ENCODE peak calls at places on chromosome 18, in nine cellular contexts. One of them, this sample, is unnamed.

GRCh38 chr18:62399781-62400308 is 74.7 kb downstream of the TNFRSF11A start:
- DNase-seq in A549: peak; percentile 53
- DNase-seq in lung: no peak
- DNase-seq in body of pancreas: no peak
- DNase-seq in left lung: no peak
- DNase-seq in PC-9: peak; percentile 24
- DNase-seq in CD4-positive, alpha-beta T cell: no peak
- DNase-seq in SK-N-SH: peak; percentile 39
- DNase-seq in MM.1S: no peak
- DNase-seq in this sample: no peak

GRCh38 chr18:5868218-5868904 is 27.0 kb downstream of the TMEM200C start:
- DNase-seq in lung: peak; percentile 76
- DNase-seq in SK-N-SH: peak; percentile 38
- DNase-seq in PC-9: peak; percentile 54
- DNase-seq in A549: peak; percentile 13
- DNase-seq in MM.1S: peak; percentile 87
- DNase-seq in body of pancreas: peak; percentile 79
- DNase-seq in left lung: peak; percentile 62
- DNase-seq in CD4-positive, alpha-beta T cell: no peak
- DNase-seq in this sample: peak; percentile 30

GRCh38 chr18:42850174-42850766 is 265.2 kb downstream of the RIT2 start:
- DNase-seq in PC-9: no peak
- DNase-seq in MM.1S: no peak
- DNase-seq in body of pancreas: no peak
- DNase-seq in SK-N-SH: peak; percentile 52
- DNase-seq in CD4-positive, alpha-beta T cell: no peak
- DNase-seq in A549: no peak
- DNase-seq in left lung: no peak
- DNase-seq in lung: no peak
- DNase-seq in this sample: no peak

GRCh38 chr18:52554180-52554579 is 214.2 kb downstream of the DCC start:
- DNase-seq in left lung: no peak
- DNase-seq in SK-N-SH: no peak
- DNase-seq in lung: no peak
- DNase-seq in CD4-positive, alpha-beta T cell: no peak
- DNase-seq in PC-9: no peak
- DNase-seq in body of pancreas: no peak
- DNase-seq in A549: no peak
- DNase-seq in MM.1S: no peak
- DNase-seq in this sample: no peak

GRCh38 chr18:30970201-30970816 is 72.2 kb downstream of the DSC3 start:
- DNase-seq in MM.1S: peak; percentile 27
- DNase-seq in SK-N-SH: no peak
- DNase-seq in left lung: no peak
- DNase-seq in A549: peak; percentile 6
- DNase-seq in body of pancreas: no peak
- DNase-seq in CD4-positive, alpha-beta T cell: no peak
- DNase-seq in PC-9: no peak
- DNase-seq in lung: no peak
- DNase-seq in this sample: peak; percentile 13

GRCh38 chr18:75218524-75218923 is 7.9 kb downstream of the TSHZ1 start:
- DNase-seq in body of pancreas: no peak
- DNase-seq in left lung: no peak
- DNase-seq in lung: no peak
- DNase-seq in CD4-positive, alpha-beta T cell: no peak
- DNase-seq in SK-N-SH: no peak
- DNase-seq in PC-9: no peak
- DNase-seq in A549: no peak
- DNase-seq in MM.1S: no peak
- DNase-seq in this sample: no peak

GRCh38 chr18:5455644-5456043 is 88.2 kb downstream of the EPB41L3 start:
- DNase-seq in CD4-positive, alpha-beta T cell: no peak
- DNase-seq in PC-9: no peak
- DNase-seq in SK-N-SH: no peak
- DNase-seq in A549: no peak
- DNase-seq in left lung: no peak
- DNase-seq in lung: no peak
- DNase-seq in MM.1S: no peak
- DNase-seq in body of pancreas: no peak
- DNase-seq in this sample: no peak

GRCh38 chr18:24024425-24024824 is 9.9 kb downstream of the TTC39C start:
- DNase-seq in PC-9: no peak
- DNase-seq in CD4-positive, alpha-beta T cell: no peak
- DNase-seq in A549: no peak
- DNase-seq in left lung: no peak
- DNase-seq in MM.1S: no peak
- DNase-seq in body of pancreas: no peak
- DNase-seq in SK-N-SH: no peak
- DNase-seq in lung: no peak
- DNase-seq in this sample: no peak

GRCh38 chr18:41075212-41075611 is 879.8 kb upstream of the PIK3C3 start:
- DNase-seq in left lung: no peak
- DNase-seq in A549: no peak
- DNase-seq in CD4-positive, alpha-beta T cell: no peak
- DNase-seq in MM.1S: peak; percentile 30
- DNase-seq in PC-9: no peak
- DNase-seq in SK-N-SH: no peak
- DNase-seq in body of pancreas: no peak
- DNase-seq in lung: no peak
- DNase-seq in this sample: peak; percentile 6

GRCh38 chr18:36405611-36406010 is 108.1 kb downstream of the FHOD3 start:
- DNase-seq in left lung: no peak
- DNase-seq in A549: no peak
- DNase-seq in PC-9: no peak
- DNase-seq in SK-N-SH: no peak
- DNase-seq in MM.1S: no peak
- DNase-seq in body of pancreas: no peak
- DNase-seq in CD4-positive, alpha-beta T cell: no peak
- DNase-seq in lung: no peak
- DNase-seq in this sample: no peak

GRCh38 chr18:51540562-51540961 is 343.1 kb upstream of the MEX3C start:
- DNase-seq in PC-9: no peak
- DNase-seq in lung: no peak
- DNase-seq in left lung: no peak
- DNase-seq in CD4-positive, alpha-beta T cell: no peak
- DNase-seq in A549: no peak
- DNase-seq in body of pancreas: no peak
- DNase-seq in SK-N-SH: no peak
- DNase-seq in MM.1S: no peak
- DNase-seq in this sample: no peak

GRCh38 chr18:11407900-11408299 is 201.5 kb upstream of the SLC35G4 start:
- DNase-seq in SK-N-SH: no peak
- DNase-seq in MM.1S: no peak
- DNase-seq in PC-9: no peak
- DNase-seq in left lung: no peak
- DNase-seq in body of pancreas: no peak
- DNase-seq in A549: no peak
- DNase-seq in lung: no peak
- DNase-seq in CD4-positive, alpha-beta T cell: no peak
- DNase-seq in this sample: no peak

GRCh38 chr18:75207298-75208054 is 1.5 kb downstream of the PTGR3 start:
- DNase-seq in lung: no peak
- DNase-seq in SK-N-SH: no peak
- DNase-seq in MM.1S: no peak
- DNase-seq in left lung: no peak
- DNase-seq in body of pancreas: peak; percentile 31
- DNase-seq in PC-9: no peak
- DNase-seq in A549: no peak
- DNase-seq in CD4-positive, alpha-beta T cell: no peak
- DNase-seq in this sample: no peak

DNA sequence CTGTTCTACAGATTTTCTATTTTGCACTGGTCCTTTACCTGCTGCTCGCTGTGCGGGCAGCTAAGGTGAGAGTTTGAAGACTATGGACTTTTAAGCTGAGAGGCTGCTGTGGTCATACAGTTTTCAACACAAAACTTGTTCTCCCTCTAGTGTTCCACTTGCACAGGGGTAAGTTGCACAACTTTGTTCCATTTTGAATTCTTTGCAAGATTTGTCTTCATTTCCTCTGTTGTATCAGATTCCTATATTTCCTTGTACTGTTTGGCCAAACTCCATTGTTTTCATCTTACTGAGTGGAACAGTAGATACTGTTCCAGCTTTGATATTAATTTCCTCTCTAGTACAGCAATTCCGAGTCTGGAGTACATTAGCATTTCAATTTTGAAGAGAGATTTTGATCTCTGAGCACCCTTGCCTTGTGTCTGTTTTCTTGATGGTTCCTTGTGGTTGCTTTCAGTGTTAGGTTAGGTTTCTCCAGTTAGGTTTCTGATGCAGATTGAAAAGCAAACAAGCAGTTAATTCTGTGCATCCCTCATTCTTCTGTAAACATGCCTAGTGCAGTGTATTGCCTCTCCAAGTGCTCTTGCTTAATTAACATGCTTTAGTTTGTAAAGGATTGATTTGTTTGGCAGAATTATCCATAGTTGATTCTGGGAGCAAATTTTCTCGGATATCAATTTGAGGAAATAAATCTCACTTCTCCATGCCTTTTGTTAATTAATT is 188.8 kb downstream of the PTPRM start:
- DNase-seq in body of pancreas: no peak
- DNase-seq in A549: no peak
- DNase-seq in CD4-positive, alpha-beta T cell: no peak
- DNase-seq in left lung: no peak
- DNase-seq in lung: no peak
- DNase-seq in MM.1S: no peak
- DNase-seq in PC-9: no peak
- DNase-seq in SK-N-SH: no peak
- DNase-seq in this sample: no peak
- H3K27ac ChIP-seq in body of pancreas: no peak overlapping the region
- H3K27ac ChIP-seq in A549: peak overlapping the region; percentile 85
- H3K27ac ChIP-seq in CD4-positive, alpha-beta T cell: no peak overlapping the region
- H3K27ac ChIP-seq in left lung: peak overlapping the region; percentile 24
- H3K27ac ChIP-seq in lung: no peak overlapping the region
- H3K27ac ChIP-seq in MM.1S: no peak overlapping the region
- H3K27ac ChIP-seq in PC-9: no peak overlapping the region
- H3K27ac ChIP-seq in SK-N-SH: no peak overlapping the region
- H3K27ac ChIP-seq in this sample: no peak overlapping the region

GRCh38 chr18:64099244-64099643 is 49.6 kb downstream of the LINC00305 start:
- DNase-seq in MM.1S: peak; percentile 73
- DNase-seq in lung: no peak
- DNase-seq in body of pancreas: no peak
- DNase-seq in SK-N-SH: no peak
- DNase-seq in A549: no peak
- DNase-seq in CD4-positive, alpha-beta T cell: no peak
- DNase-seq in left lung: no peak
- DNase-seq in PC-9: no peak
- DNase-seq in this sample: no peak

GRCh38 chr18:64100136-64100922 is 48.6 kb downstream of the LINC00305 start:
- DNase-seq in MM.1S: peak; percentile 20
- DNase-seq in SK-N-SH: no peak
- DNase-seq in body of pancreas: no peak
- DNase-seq in CD4-positive, alpha-beta T cell: no peak
- DNase-seq in PC-9: no peak
- DNase-seq in lung: no peak
- DNase-seq in A549: no peak
- DNase-seq in left lung: no peak
- DNase-seq in this sample: no peak

DNA sequence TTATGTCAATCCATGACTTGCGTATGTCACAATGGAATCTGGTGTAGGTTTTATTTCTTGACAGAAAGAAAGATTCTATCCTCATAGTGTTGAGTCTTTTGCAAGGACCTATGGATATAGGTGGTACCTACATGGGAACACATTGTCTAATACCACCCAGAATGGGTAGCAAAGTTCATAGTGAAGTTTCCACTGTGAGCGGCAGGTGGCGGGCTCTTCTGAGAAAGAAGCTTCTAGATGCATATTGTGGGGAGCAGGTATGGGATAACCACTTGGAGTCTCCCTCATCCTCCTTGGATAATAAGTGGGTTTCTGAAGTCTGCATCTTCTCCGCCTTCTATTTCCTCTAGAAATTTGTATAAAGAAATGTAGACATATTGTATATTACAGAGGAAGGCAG is 44.9 kb downstream of the LINC00305 start:
- DNase-seq in A549: no peak
- DNase-seq in lung: no peak
- DNase-seq in left lung: no peak
- DNase-seq in SK-N-SH: no peak
- DNase-seq in MM.1S: no peak
- DNase-seq in PC-9: peak; percentile 1
- DNase-seq in body of pancreas: no peak
- DNase-seq in CD4-positive, alpha-beta T cell: no peak
- DNase-seq in this sample: no peak
- TF ChIP-seq CTCF in A549: peak; percentile 18
- TF ChIP-seq CTCF in lung: no peak
- TF ChIP-seq CTCF in left lung: no peak
- TF ChIP-seq CTCF in SK-N-SH: peak; percentile 16
- TF ChIP-seq CTCF in MM.1S: no peak
- TF ChIP-seq CTCF in PC-9: peak; percentile 43
- TF ChIP-seq CTCF in body of pancreas: peak; percentile 16
- TF ChIP-seq CTCF in CD4-positive, alpha-beta T cell: no peak
- TF ChIP-seq CTCF in this sample: no peak

GRCh38 chr18:73679941-73680700 is 467.5 kb downstream of the FBXO15 start:
- DNase-seq in left lung: no peak
- DNase-seq in CD4-positive, alpha-beta T cell: no peak
- DNase-seq in body of pancreas: no peak
- DNase-seq in A549: no peak
- DNase-seq in PC-9: no peak
- DNase-seq in lung: no peak
- DNase-seq in SK-N-SH: no peak
- DNase-seq in MM.1S: no peak
- DNase-seq in this sample: peak; percentile 39
- H3K27ac ChIP-seq in left lung: no peak overlapping the region
- H3K27ac ChIP-seq in CD4-positive, alpha-beta T cell: no peak overlapping the region
- H3K27ac ChIP-seq in body of pancreas: no peak overlapping the region
- H3K27ac ChIP-seq in A549: no peak overlapping the region
- H3K27ac ChIP-seq in PC-9: no peak overlapping the region
- H3K27ac ChIP-seq in lung: no peak overlapping the region
- H3K27ac ChIP-seq in SK-N-SH: no peak overlapping the region
- H3K27ac ChIP-seq in MM.1S: no peak overlapping the region
- H3K27ac ChIP-seq in this sample: no peak overlapping the region

GRCh38 chr18:58527116-58528010 is 101.5 kb downstream of the ALPK2 start:
- DNase-seq in body of pancreas: no peak
- DNase-seq in left lung: no peak
- DNase-seq in A549: peak; percentile 59
- DNase-seq in lung: no peak
- DNase-seq in SK-N-SH: no peak
- DNase-seq in MM.1S: no peak
- DNase-seq in PC-9: no peak
- DNase-seq in CD4-positive, alpha-beta T cell: no peak
- DNase-seq in this sample: no peak

GRCh38 chr18:58528011-58528367 is 100.9 kb downstream of the ALPK2 start:
- DNase-seq in SK-N-SH: no peak
- DNase-seq in CD4-positive, alpha-beta T cell: no peak
- DNase-seq in A549: no peak
- DNase-seq in body of pancreas: no peak
- DNase-seq in PC-9: no peak
- DNase-seq in MM.1S: no peak
- DNase-seq in lung: no peak
- DNase-seq in left lung: no peak
- DNase-seq in this sample: no peak

GRCh38 chr18:58530801-58531200 is 98.1 kb downstream of the ALPK2 start:
- DNase-seq in MM.1S: no peak
- DNase-seq in CD4-positive, alpha-beta T cell: no peak
- DNase-seq in body of pancreas: no peak
- DNase-seq in SK-N-SH: no peak
- DNase-seq in lung: no peak
- DNase-seq in PC-9: no peak
- DNase-seq in left lung: no peak
- DNase-seq in A549: no peak
- DNase-seq in this sample: no peak

GRCh38 chr18:58532298-58532697 is 96.6 kb downstream of the ALPK2 start:
- DNase-seq in lung: no peak
- DNase-seq in body of pancreas: no peak
- DNase-seq in left lung: no peak
- DNase-seq in SK-N-SH: no peak
- DNase-seq in PC-9: no peak
- DNase-seq in A549: no peak
- DNase-seq in CD4-positive, alpha-beta T cell: no peak
- DNase-seq in MM.1S: no peak
- DNase-seq in this sample: peak; percentile 10

GRCh38 chr18:58529714-58530354 is 99.1 kb downstream of the ALPK2 start:
- DNase-seq in A549: peak; percentile 55
- DNase-seq in MM.1S: peak; percentile 60
- DNase-seq in PC-9: peak; percentile 31
- DNase-seq in left lung: peak; percentile 54
- DNase-seq in lung: no peak
- DNase-seq in body of pancreas: peak; percentile 58
- DNase-seq in CD4-positive, alpha-beta T cell: peak; percentile 57
- DNase-seq in SK-N-SH: peak; percentile 67
- DNase-seq in this sample: peak; percentile 34
- TF ChIP-seq CTCF in A549: peak; percentile 85
- TF ChIP-seq CTCF in MM.1S: peak; percentile 93
- TF ChIP-seq CTCF in PC-9: peak; percentile 93
- TF ChIP-seq CTCF in left lung: peak; percentile 62
- TF ChIP-seq CTCF in lung: peak; percentile 76
- TF ChIP-seq CTCF in body of pancreas: peak; percentile 73
- TF ChIP-seq CTCF in CD4-positive, alpha-beta T cell: peak; percentile 96
- TF ChIP-seq CTCF in SK-N-SH: peak; percentile 92
- TF ChIP-seq CTCF in this sample: peak; percentile 84